ENCODE peak calls at places on chromosomes 3 and 15, in seven cellular contexts. N is activated effector memory CD4-positive, alpha-beta T cell treated with anti-CD3 and anti-CD28 coated beads, Interleukin-2, amount 50 U/mL, for 16 hours; D is Kasumi-1; X is activated CD4-positive, alpha-beta T cell treated with anti-CD3 and anti-CD28 coated beads, Interleukin-2, amount 50 U/mL, for 48 hours; P is stimulated activated CD4-positive, alpha-beta T cell treated with anti-CD3 and anti-CD28 coated beads, TNF-alpha, amount 100 ng/mL, for 24 hours; A is ACHN; G is NCI-H1105. J is an unnamed sample.

GRCh38 chr3:141825216-141826011 is 51.0 kb upstream of the ATP1B3 start:
- DNase-seq in X (no peak), D (no peak), N (no peak), G (no peak), A (no peak), P (no peak), J (no peak)

GRCh38 chr15:39397883-39398282 is 183.0 kb upstream of the THBS1 start:
- DNase-seq in X (no peak), G (no peak), A (no peak), N (no peak), P (no peak), D (no peak), J (no peak)

GRCh38 chr3:187811580-187812250 is 66.4 kb upstream of the BCL6 start:
- DNase-seq in X (no peak), D (no peak), P (no peak), G (no peak), N (no peak), A (no peak), J (peak)

GRCh38 chr3:64188810-64189560 is 36.3 kb downstream of the PRICKLE2 start:
- DNase-seq in G (no peak), A (peak), D (no peak), X (no peak), P (no peak), N (no peak), J (peak)

GRCh38 chr15:92772061-92772460 is 116.5 kb upstream of the FAM174B start:
- DNase-seq in P (no peak), A (no peak), D (no peak), N (no peak), X (no peak), G (no peak), J (no peak)

GRCh38 chr3:183180765-183181295 is 18.3 kb upstream of the LAMP3 start:
- DNase-seq in G (no peak), X (no peak), A (no peak), D (no peak), P (no peak), N (no peak), J (no peak)

GRCh38 chr3:142866841-142867631 is 21.8 kb downstream of the PCOLCE2 start:
- DNase-seq in D (no peak), G (peak), A (no peak), P (no peak), N (no peak), X (no peak), J (peak)

GRCh38 chr3:177802151-177802900 is 605.0 kb upstream of the TBL1XR1 start:
- DNase-seq in A (no peak), G (peak), P (no peak), X (no peak), D (no peak), N (no peak), J (no peak)

GRCh38 chr3:100297784-100298183 is 36.8 kb upstream of the NIT2 start:
- DNase-seq in P (no peak), N (no peak), D (no peak), G (no peak), X (no peak), A (peak), J (no peak)

GRCh38 chr3:138942271-138942670 is 4.7 kb downstream of the FOXL2 start:
- DNase-seq in G (no peak), P (no peak), D (no peak), N (no peak), X (no peak), A (no peak), J (no peak)

GRCh38 chr3:150805380-150805779 is 42.4 kb upstream of the SIAH2 start:
- DNase-seq in A (no peak), N (no peak), D (no peak), X (no peak), G (no peak), P (no peak), J (no peak)

GRCh38 chr3:49673131-49673714 is 928 bp upstream of the APEH start:
- DNase-seq in X (no peak), N (no peak), G (no peak), A (no peak), P (no peak), D (no peak), J (peak)